ENCODE peak calls at places on chromosomes 1 and 21, in four cellular contexts. One of them, this sample, is unnamed.
A peak's percentile ranks its signal among the peaks of the same experiment; 100 is the strongest.

GRCh38 chr1:84353665-84354064 is 44.6 kb upstream of the DNASE2B start:
- DNase-seq in activated CD8-positive, alpha-beta T cell treated with anti-CD3 and anti-CD28 coated beads for 36 hours: no peak
- DNase-seq in suprapubic skin: no peak
- DNase-seq in GM06990: no peak
- DNase-seq in this sample: no peak

GRCh38 chr1:185432943-185433342 is 115.9 kb upstream of the IVNS1ABP start:
- DNase-seq in GM06990: no peak
- DNase-seq in activated CD8-positive, alpha-beta T cell treated with anti-CD3 and anti-CD28 coated beads for 36 hours: peak; percentile 56
- DNase-seq in suprapubic skin: no peak
- DNase-seq in this sample: no peak

GRCh38 chr1:59486595-59486994 is 189.7 kb downstream of the FGGY start:
- DNase-seq in GM06990: no peak
- DNase-seq in activated CD8-positive, alpha-beta T cell treated with anti-CD3 and anti-CD28 coated beads for 36 hours: no peak
- DNase-seq in suprapubic skin: no peak
- DNase-seq in this sample: no peak

GRCh38 chr1:43379476-43379875 is 10.1 kb downstream of the MED8 start:
- DNase-seq in suprapubic skin: no peak
- DNase-seq in GM06990: no peak
- DNase-seq in activated CD8-positive, alpha-beta T cell treated with anti-CD3 and anti-CD28 coated beads for 36 hours: no peak
- DNase-seq in this sample: no peak

GRCh38 chr1:183506561-183506960 is 34.3 kb downstream of the SMG7 start:
- DNase-seq in suprapubic skin: no peak
- DNase-seq in GM06990: no peak
- DNase-seq in activated CD8-positive, alpha-beta T cell treated with anti-CD3 and anti-CD28 coated beads for 36 hours: no peak
- DNase-seq in this sample: no peak

GRCh38 chr1:85332575-85332974 is 56.1 kb upstream of the BCL10 start:
- DNase-seq in activated CD8-positive, alpha-beta T cell treated with anti-CD3 and anti-CD28 coated beads for 36 hours: no peak
- DNase-seq in suprapubic skin: no peak
- DNase-seq in GM06990: no peak
- DNase-seq in this sample: no peak

GRCh38 chr1:101532392-101532791 is 295.6 kb downstream of the S1PR1 start:
- DNase-seq in GM06990: no peak
- DNase-seq in activated CD8-positive, alpha-beta T cell treated with anti-CD3 and anti-CD28 coated beads for 36 hours: no peak
- DNase-seq in suprapubic skin: no peak
- DNase-seq in this sample: no peak

GRCh38 chr1:177334276-177334675 is 163.5 kb downstream of the BRINP2 start:
- DNase-seq in suprapubic skin: no peak
- DNase-seq in activated CD8-positive, alpha-beta T cell treated with anti-CD3 and anti-CD28 coated beads for 36 hours: no peak
- DNase-seq in GM06990: no peak
- DNase-seq in this sample: no peak

GRCh38 chr1:98661544-98662353 is at the start of gene SNX7:
- DNase-seq in suprapubic skin: peak; percentile 89
- DNase-seq in GM06990: peak; percentile 36
- DNase-seq in activated CD8-positive, alpha-beta T cell treated with anti-CD3 and anti-CD28 coated beads for 36 hours: peak; percentile 10
- DNase-seq in this sample: peak; percentile 85

GRCh38 chr1:162689745-162690671 is 57.7 kb downstream of the DDR2 start:
- DNase-seq in activated CD8-positive, alpha-beta T cell treated with anti-CD3 and anti-CD28 coated beads for 36 hours: no peak
- DNase-seq in GM06990: no peak
- DNase-seq in suprapubic skin: no peak
- DNase-seq in this sample: no peak

GRCh38 chr1:203607169-203607873 is 19.3 kb upstream of the ATP2B4 start:
- DNase-seq in activated CD8-positive, alpha-beta T cell treated with anti-CD3 and anti-CD28 coated beads for 36 hours: peak; percentile 82
- DNase-seq in suprapubic skin: no peak
- DNase-seq in GM06990: peak; percentile 20
- DNase-seq in this sample: no peak

GRCh38 chr1:78688701-78689100 is 39.1 kb downstream of the IFI44 start:
- DNase-seq in GM06990: no peak
- DNase-seq in activated CD8-positive, alpha-beta T cell treated with anti-CD3 and anti-CD28 coated beads for 36 hours: no peak
- DNase-seq in suprapubic skin: no peak
- DNase-seq in this sample: no peak

GRCh38 chr1:201740609-201741231 is 88.2 kb upstream of the IPO9 start:
- DNase-seq in GM06990: no peak
- DNase-seq in suprapubic skin: no peak
- DNase-seq in activated CD8-positive, alpha-beta T cell treated with anti-CD3 and anti-CD28 coated beads for 36 hours: no peak
- DNase-seq in this sample: no peak

GRCh38 chr21:45550552-45551210 is 8.4 kb upstream of the SLC19A1 start:
- DNase-seq in suprapubic skin: peak; percentile 70
- DNase-seq in activated CD8-positive, alpha-beta T cell treated with anti-CD3 and anti-CD28 coated beads for 36 hours: peak; percentile 73
- DNase-seq in GM06990: peak; percentile 70
- DNase-seq in this sample: no peak

GRCh38 chr1:44608141-44608540 is 66.1 kb downstream of the TMEM53 start:
- DNase-seq in GM06990: no peak
- DNase-seq in suprapubic skin: no peak
- DNase-seq in activated CD8-positive, alpha-beta T cell treated with anti-CD3 and anti-CD28 coated beads for 36 hours: no peak
- DNase-seq in this sample: no peak
- TF ChIP-seq CTCF in GM06990: peak; percentile 32
- TF ChIP-seq CTCF in suprapubic skin: no peak
- TF ChIP-seq CTCF in activated CD8-positive, alpha-beta T cell treated with anti-CD3 and anti-CD28 coated beads for 36 hours: peak; percentile 31
- TF ChIP-seq CTCF in this sample: peak; percentile 23

GRCh38 chr1:206882555-206882954 is 14.7 kb upstream of the IL24 start:
- DNase-seq in activated CD8-positive, alpha-beta T cell treated with anti-CD3 and anti-CD28 coated beads for 36 hours: no peak
- DNase-seq in suprapubic skin: no peak
- DNase-seq in GM06990: no peak
- DNase-seq in this sample: no peak
- TF ChIP-seq CTCF in activated CD8-positive, alpha-beta T cell treated with anti-CD3 and anti-CD28 coated beads for 36 hours: peak; percentile 36
- TF ChIP-seq CTCF in suprapubic skin: no peak
- TF ChIP-seq CTCF in GM06990: peak; percentile 22
- TF ChIP-seq CTCF in this sample: peak; percentile 21

GRCh38 chr1:248618119-248618518 is 16.8 kb downstream of the OR2T11 start:
- DNase-seq in suprapubic skin: no peak
- DNase-seq in GM06990: no peak
- DNase-seq in activated CD8-positive, alpha-beta T cell treated with anti-CD3 and anti-CD28 coated beads for 36 hours: no peak
- DNase-seq in this sample: no peak

GRCh38 chr1:248622491-248623106 is 12.3 kb downstream of the OR2T11 start:
- DNase-seq in suprapubic skin: no peak
- DNase-seq in activated CD8-positive, alpha-beta T cell treated with anti-CD3 and anti-CD28 coated beads for 36 hours: no peak
- DNase-seq in GM06990: peak; percentile 57
- DNase-seq in this sample: no peak

GRCh38 chr1:248613742-248614141 is 16.2 kb upstream of the OR2T10 start:
- DNase-seq in activated CD8-positive, alpha-beta T cell treated with anti-CD3 and anti-CD28 coated beads for 36 hours: no peak
- DNase-seq in GM06990: no peak
- DNase-seq in suprapubic skin: no peak
- DNase-seq in this sample: no peak

DNA sequence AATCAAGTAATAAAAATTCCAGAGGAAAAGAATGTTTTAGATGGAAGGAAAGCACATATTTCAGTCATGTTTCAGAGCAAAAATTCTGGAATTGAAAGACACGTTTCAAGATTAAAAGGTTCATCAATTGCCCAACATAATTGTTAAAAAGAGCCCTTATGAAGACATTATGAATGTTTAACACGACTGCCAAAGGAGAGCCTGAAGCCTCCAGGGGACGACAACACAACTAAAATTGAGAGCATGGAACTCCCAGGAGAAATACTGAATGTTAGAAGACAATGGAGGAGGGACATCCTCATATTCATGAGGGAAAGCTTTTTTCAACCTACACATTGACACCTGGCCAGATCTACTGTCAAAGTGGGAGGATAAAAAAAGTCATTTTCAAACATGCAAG is 16.0 kb downstream of the OR2T11 start:
- DNase-seq in activated CD8-positive, alpha-beta T cell treated with anti-CD3 and anti-CD28 coated beads for 36 hours: peak; percentile 77
- DNase-seq in GM06990: no peak
- DNase-seq in suprapubic skin: no peak
- DNase-seq in this sample: no peak
- TF ChIP-seq CTCF in activated CD8-positive, alpha-beta T cell treated with anti-CD3 and anti-CD28 coated beads for 36 hours: peak; percentile 79
- TF ChIP-seq CTCF in GM06990: peak; percentile 75
- TF ChIP-seq CTCF in suprapubic skin: peak; percentile 21
- TF ChIP-seq CTCF in this sample: no peak

DNA sequence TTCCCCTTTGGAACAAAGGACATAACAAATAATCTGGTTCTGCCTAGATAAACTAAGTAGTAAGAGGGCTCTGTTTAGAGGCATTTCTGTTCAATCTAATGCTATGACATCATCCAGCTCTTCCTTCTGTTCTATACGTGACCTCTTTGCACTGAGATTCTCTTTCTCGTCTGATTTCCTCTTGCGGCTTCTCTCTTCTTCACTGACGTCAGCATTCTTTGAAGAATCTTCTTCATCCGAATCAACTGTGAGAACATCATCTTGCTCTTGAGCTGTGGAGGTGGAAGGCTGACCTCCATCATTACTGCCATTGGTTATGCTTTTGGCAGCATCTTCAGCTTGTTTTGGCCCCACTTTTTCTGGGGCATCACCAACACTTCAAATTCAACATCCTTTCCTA is 130.4 kb downstream of the HS2ST1 start:
- DNase-seq in suprapubic skin: no peak
- DNase-seq in activated CD8-positive, alpha-beta T cell treated with anti-CD3 and anti-CD28 coated beads for 36 hours: peak; percentile 36
- DNase-seq in GM06990: peak; percentile 46
- DNase-seq in this sample: no peak
- TF ChIP-seq CTCF in suprapubic skin: no peak
- TF ChIP-seq CTCF in activated CD8-positive, alpha-beta T cell treated with anti-CD3 and anti-CD28 coated beads for 36 hours: no peak
- TF ChIP-seq CTCF in GM06990: no peak
- TF ChIP-seq CTCF in this sample: no peak

GRCh38 chr1:60924165-60924564 is 158.2 kb upstream of the NFIA start:
- DNase-seq in GM06990: no peak
- DNase-seq in activated CD8-positive, alpha-beta T cell treated with anti-CD3 and anti-CD28 coated beads for 36 hours: no peak
- DNase-seq in suprapubic skin: no peak
- DNase-seq in this sample: no peak
- TF ChIP-seq CTCF in GM06990: no peak
- TF ChIP-seq CTCF in activated CD8-positive, alpha-beta T cell treated with anti-CD3 and anti-CD28 coated beads for 36 hours: no peak
- TF ChIP-seq CTCF in suprapubic skin: no peak
- TF ChIP-seq CTCF in this sample: no peak

GRCh38 chr1:153636312-153636711 is 2.4 kb downstream of the CHTOP start:
- DNase-seq in suprapubic skin: no peak
- DNase-seq in GM06990: no peak
- DNase-seq in activated CD8-positive, alpha-beta T cell treated with anti-CD3 and anti-CD28 coated beads for 36 hours: no peak
- DNase-seq in this sample: no peak

GRCh38 chr1:153635872-153636271 is 2.0 kb downstream of the CHTOP start:
- DNase-seq in GM06990: no peak
- DNase-seq in activated CD8-positive, alpha-beta T cell treated with anti-CD3 and anti-CD28 coated beads for 36 hours: no peak
- DNase-seq in suprapubic skin: no peak
- DNase-seq in this sample: no peak

GRCh38 chr1:153631047-153632022 is 2.5 kb upstream of the CHTOP start:
- DNase-seq in GM06990: no peak
- DNase-seq in activated CD8-positive, alpha-beta T cell treated with anti-CD3 and anti-CD28 coated beads for 36 hours: no peak
- DNase-seq in suprapubic skin: no peak
- DNase-seq in this sample: no peak

GRCh38 chr1:153633161-153633746 is 612 bp upstream of the CHTOP start:
- DNase-seq in GM06990: no peak
- DNase-seq in suprapubic skin: no peak
- DNase-seq in activated CD8-positive, alpha-beta T cell treated with anti-CD3 and anti-CD28 coated beads for 36 hours: no peak
- DNase-seq in this sample: no peak

GRCh38 chr1:153633747-153634665 is at the start of gene CHTOP:
- DNase-seq in activated CD8-positive, alpha-beta T cell treated with anti-CD3 and anti-CD28 coated beads for 36 hours: peak; percentile 98
- DNase-seq in suprapubic skin: peak; percentile 99
- DNase-seq in GM06990: peak; percentile 99
- DNase-seq in this sample: peak; percentile 87
- TF ChIP-seq CTCF in activated CD8-positive, alpha-beta T cell treated with anti-CD3 and anti-CD28 coated beads for 36 hours: no peak
- TF ChIP-seq CTCF in suprapubic skin: no peak
- TF ChIP-seq CTCF in GM06990: no peak
- TF ChIP-seq CTCF in this sample: no peak

GRCh38 chr1:36728846-36729245 is 246.1 kb upstream of the CSF3R start:
- DNase-seq in suprapubic skin: no peak
- DNase-seq in GM06990: no peak
- DNase-seq in activated CD8-positive, alpha-beta T cell treated with anti-CD3 and anti-CD28 coated beads for 36 hours: no peak
- DNase-seq in this sample: no peak
- TF ChIP-seq CTCF in suprapubic skin: no peak
- TF ChIP-seq CTCF in GM06990: no peak
- TF ChIP-seq CTCF in activated CD8-positive, alpha-beta T cell treated with anti-CD3 and anti-CD28 coated beads for 36 hours: no peak
- TF ChIP-seq CTCF in this sample: no peak